ENCODE peak calls at places on chromosomes 4 and X, in six cellular contexts. One of them, this sample, is unnamed.
A peak's percentile ranks its signal among the peaks of the same experiment; 100 is the strongest.

GRCh38 chr4:105698607-105699006 is 9.9 kb downstream of the INTS12 start:
- DNase-seq in activated T-helper 1 cell treated with Interleukin-2 at 50 U/mL for 16 hours: no peak
- DNase-seq in GM12892: no peak
- DNase-seq in stimulated activated CD4-positive, alpha-beta T cell treated with anti-CD3 and anti-CD28 coated beads, Interleukin-4, amount 100 ng/mL, for 24 hours: no peak
- DNase-seq in ovary: no peak
- DNase-seq in iPS DF 6.9: no peak
- DNase-seq in this sample: no peak

GRCh38 chr4:182212211-182212761 is 30.9 kb upstream of the TENM3 start:
- DNase-seq in iPS DF 6.9: no peak
- DNase-seq in activated T-helper 1 cell treated with Interleukin-2 at 50 U/mL for 16 hours: no peak
- DNase-seq in ovary: no peak
- DNase-seq in GM12892: no peak
- DNase-seq in stimulated activated CD4-positive, alpha-beta T cell treated with anti-CD3 and anti-CD28 coated beads, Interleukin-4, amount 100 ng/mL, for 24 hours: no peak
- DNase-seq in this sample: no peak

GRCh38 chr4:67871867-67872266 is 11.9 kb downstream of the TMPRSS11D start:
- DNase-seq in ovary: no peak
- DNase-seq in activated T-helper 1 cell treated with Interleukin-2 at 50 U/mL for 16 hours: no peak
- DNase-seq in stimulated activated CD4-positive, alpha-beta T cell treated with anti-CD3 and anti-CD28 coated beads, Interleukin-4, amount 100 ng/mL, for 24 hours: no peak
- DNase-seq in iPS DF 6.9: no peak
- DNase-seq in GM12892: no peak
- DNase-seq in this sample: no peak

GRCh38 chr4:56637154-56637553 is 43.9 kb downstream of the HOPX start:
- DNase-seq in stimulated activated CD4-positive, alpha-beta T cell treated with anti-CD3 and anti-CD28 coated beads, Interleukin-4, amount 100 ng/mL, for 24 hours: no peak
- DNase-seq in iPS DF 6.9: no peak
- DNase-seq in ovary: no peak
- DNase-seq in GM12892: no peak
- DNase-seq in activated T-helper 1 cell treated with Interleukin-2 at 50 U/mL for 16 hours: no peak
- DNase-seq in this sample: no peak

GRCh38 chr4:41940834-41941233 is 5.6 kb downstream of the TMEM33 start:
- DNase-seq in activated T-helper 1 cell treated with Interleukin-2 at 50 U/mL for 16 hours: no peak
- DNase-seq in ovary: no peak
- DNase-seq in iPS DF 6.9: no peak
- DNase-seq in GM12892: no peak
- DNase-seq in stimulated activated CD4-positive, alpha-beta T cell treated with anti-CD3 and anti-CD28 coated beads, Interleukin-4, amount 100 ng/mL, for 24 hours: no peak
- DNase-seq in this sample: no peak

GRCh38 chr4:12645732-12646131 is 838.4 kb downstream of the RAB28 start:
- DNase-seq in activated T-helper 1 cell treated with Interleukin-2 at 50 U/mL for 16 hours: no peak
- DNase-seq in GM12892: no peak
- DNase-seq in stimulated activated CD4-positive, alpha-beta T cell treated with anti-CD3 and anti-CD28 coated beads, Interleukin-4, amount 100 ng/mL, for 24 hours: no peak
- DNase-seq in iPS DF 6.9: no peak
- DNase-seq in ovary: no peak
- DNase-seq in this sample: no peak

GRCh38 chr4:67006791-67007190 is 538.5 kb downstream of the CENPC start:
- DNase-seq in stimulated activated CD4-positive, alpha-beta T cell treated with anti-CD3 and anti-CD28 coated beads, Interleukin-4, amount 100 ng/mL, for 24 hours: no peak
- DNase-seq in iPS DF 6.9: no peak
- DNase-seq in GM12892: no peak
- DNase-seq in ovary: no peak
- DNase-seq in activated T-helper 1 cell treated with Interleukin-2 at 50 U/mL for 16 hours: no peak
- DNase-seq in this sample: no peak

GRCh38 chr4:108751321-108751720 is 11.5 kb downstream of the ETNPPL start:
- DNase-seq in GM12892: no peak
- DNase-seq in stimulated activated CD4-positive, alpha-beta T cell treated with anti-CD3 and anti-CD28 coated beads, Interleukin-4, amount 100 ng/mL, for 24 hours: no peak
- DNase-seq in ovary: no peak
- DNase-seq in activated T-helper 1 cell treated with Interleukin-2 at 50 U/mL for 16 hours: no peak
- DNase-seq in iPS DF 6.9: no peak
- DNase-seq in this sample: no peak

GRCh38 chr4:183142566-183143545 is 43.8 kb downstream of the WWC2 start:
- DNase-seq in iPS DF 6.9: no peak
- DNase-seq in activated T-helper 1 cell treated with Interleukin-2 at 50 U/mL for 16 hours: no peak
- DNase-seq in GM12892: no peak
- DNase-seq in stimulated activated CD4-positive, alpha-beta T cell treated with anti-CD3 and anti-CD28 coated beads, Interleukin-4, amount 100 ng/mL, for 24 hours: no peak
- DNase-seq in ovary: no peak
- DNase-seq in this sample: no peak

GRCh38 chrX:150880808-150881165 is 17.7 kb downstream of the CD99L2 start:
- DNase-seq in stimulated activated CD4-positive, alpha-beta T cell treated with anti-CD3 and anti-CD28 coated beads, Interleukin-4, amount 100 ng/mL, for 24 hours: no peak
- DNase-seq in ovary: no peak
- DNase-seq in iPS DF 6.9: no peak
- DNase-seq in activated T-helper 1 cell treated with Interleukin-2 at 50 U/mL for 16 hours: no peak
- DNase-seq in GM12892: no peak
- DNase-seq in this sample: no peak

GRCh38 chr4:169314906-169315305 is 44.1 kb upstream of the SH3RF1 start:
- DNase-seq in stimulated activated CD4-positive, alpha-beta T cell treated with anti-CD3 and anti-CD28 coated beads, Interleukin-4, amount 100 ng/mL, for 24 hours: no peak
- DNase-seq in GM12892: no peak
- DNase-seq in iPS DF 6.9: no peak
- DNase-seq in ovary: peak; percentile 86
- DNase-seq in activated T-helper 1 cell treated with Interleukin-2 at 50 U/mL for 16 hours: no peak
- DNase-seq in this sample: no peak

GRCh38 chr4:113080050-113080449 is 30.6 kb downstream of the ANK2 start:
- DNase-seq in activated T-helper 1 cell treated with Interleukin-2 at 50 U/mL for 16 hours: no peak
- DNase-seq in stimulated activated CD4-positive, alpha-beta T cell treated with anti-CD3 and anti-CD28 coated beads, Interleukin-4, amount 100 ng/mL, for 24 hours: no peak
- DNase-seq in iPS DF 6.9: no peak
- DNase-seq in ovary: no peak
- DNase-seq in GM12892: no peak
- DNase-seq in this sample: no peak

GRCh38 chrX:104253567-104254441 is 929 bp downstream of the ESX1 start:
- DNase-seq in stimulated activated CD4-positive, alpha-beta T cell treated with anti-CD3 and anti-CD28 coated beads, Interleukin-4, amount 100 ng/mL, for 24 hours: no peak
- DNase-seq in ovary: no peak
- DNase-seq in GM12892: no peak
- DNase-seq in activated T-helper 1 cell treated with Interleukin-2 at 50 U/mL for 16 hours: no peak
- DNase-seq in iPS DF 6.9: no peak
- DNase-seq in this sample: no peak

GRCh38 chr4:73750730-73751129 is 10.4 kb downstream of the CXCL8 start:
- DNase-seq in GM12892: no peak
- DNase-seq in stimulated activated CD4-positive, alpha-beta T cell treated with anti-CD3 and anti-CD28 coated beads, Interleukin-4, amount 100 ng/mL, for 24 hours: no peak
- DNase-seq in ovary: no peak
- DNase-seq in activated T-helper 1 cell treated with Interleukin-2 at 50 U/mL for 16 hours: no peak
- DNase-seq in iPS DF 6.9: no peak
- DNase-seq in this sample: no peak

GRCh38 chr4:162837241-162837640 is 329.4 kb downstream of the NAF1 start:
- DNase-seq in ovary: no peak
- DNase-seq in iPS DF 6.9: no peak
- DNase-seq in activated T-helper 1 cell treated with Interleukin-2 at 50 U/mL for 16 hours: no peak
- DNase-seq in stimulated activated CD4-positive, alpha-beta T cell treated with anti-CD3 and anti-CD28 coated beads, Interleukin-4, amount 100 ng/mL, for 24 hours: no peak
- DNase-seq in GM12892: no peak
- DNase-seq in this sample: no peak

GRCh38 chr4:40238700-40239548 is 42.1 kb downstream of the RHOH start:
- DNase-seq in GM12892: no peak
- DNase-seq in ovary: no peak
- DNase-seq in iPS DF 6.9: no peak
- DNase-seq in activated T-helper 1 cell treated with Interleukin-2 at 50 U/mL for 16 hours: peak; percentile 65
- DNase-seq in stimulated activated CD4-positive, alpha-beta T cell treated with anti-CD3 and anti-CD28 coated beads, Interleukin-4, amount 100 ng/mL, for 24 hours: peak; percentile 78
- DNase-seq in this sample: peak; percentile 77

GRCh38 chrX:129534816-129535578 is 5.1 kb upstream of the OCRL start:
- DNase-seq in stimulated activated CD4-positive, alpha-beta T cell treated with anti-CD3 and anti-CD28 coated beads, Interleukin-4, amount 100 ng/mL, for 24 hours: no peak
- DNase-seq in activated T-helper 1 cell treated with Interleukin-2 at 50 U/mL for 16 hours: no peak
- DNase-seq in iPS DF 6.9: no peak
- DNase-seq in GM12892: no peak
- DNase-seq in ovary: no peak
- DNase-seq in this sample: no peak

GRCh38 chr4:185700048-185700447 is 111.9 kb downstream of the SORBS2 start:
- DNase-seq in iPS DF 6.9: no peak
- DNase-seq in stimulated activated CD4-positive, alpha-beta T cell treated with anti-CD3 and anti-CD28 coated beads, Interleukin-4, amount 100 ng/mL, for 24 hours: no peak
- DNase-seq in activated T-helper 1 cell treated with Interleukin-2 at 50 U/mL for 16 hours: no peak
- DNase-seq in ovary: no peak
- DNase-seq in GM12892: no peak
- DNase-seq in this sample: no peak

GRCh38 chrX:44244008-44244407 is 99.5 kb downstream of the EFHC2 start:
- DNase-seq in stimulated activated CD4-positive, alpha-beta T cell treated with anti-CD3 and anti-CD28 coated beads, Interleukin-4, amount 100 ng/mL, for 24 hours: no peak
- DNase-seq in iPS DF 6.9: no peak
- DNase-seq in activated T-helper 1 cell treated with Interleukin-2 at 50 U/mL for 16 hours: no peak
- DNase-seq in GM12892: no peak
- DNase-seq in ovary: no peak
- DNase-seq in this sample: no peak

GRCh38 chr4:3573131-3573530 is 40.9 kb upstream of the LRPAP1 start:
- DNase-seq in stimulated activated CD4-positive, alpha-beta T cell treated with anti-CD3 and anti-CD28 coated beads, Interleukin-4, amount 100 ng/mL, for 24 hours: no peak
- DNase-seq in activated T-helper 1 cell treated with Interleukin-2 at 50 U/mL for 16 hours: no peak
- DNase-seq in GM12892: no peak
- DNase-seq in ovary: no peak
- DNase-seq in iPS DF 6.9: no peak
- DNase-seq in this sample: no peak

GRCh38 chr4:176123710-176124407 is 58.2 kb downstream of the WDR17 start:
- DNase-seq in GM12892: peak; percentile 5
- DNase-seq in activated T-helper 1 cell treated with Interleukin-2 at 50 U/mL for 16 hours: no peak
- DNase-seq in ovary: no peak
- DNase-seq in stimulated activated CD4-positive, alpha-beta T cell treated with anti-CD3 and anti-CD28 coated beads, Interleukin-4, amount 100 ng/mL, for 24 hours: no peak
- DNase-seq in iPS DF 6.9: peak; percentile 25
- DNase-seq in this sample: no peak

GRCh38 chr4:13968723-13969122 is 341.2 kb upstream of the BOD1L1 start:
- DNase-seq in activated T-helper 1 cell treated with Interleukin-2 at 50 U/mL for 16 hours: no peak
- DNase-seq in ovary: no peak
- DNase-seq in GM12892: no peak
- DNase-seq in stimulated activated CD4-positive, alpha-beta T cell treated with anti-CD3 and anti-CD28 coated beads, Interleukin-4, amount 100 ng/mL, for 24 hours: no peak
- DNase-seq in iPS DF 6.9: no peak
- DNase-seq in this sample: no peak

GRCh38 chr4:336099-336892 is 1.3 kb upstream of the ZNF141 start:
- DNase-seq in ovary: peak; percentile 72
- DNase-seq in iPS DF 6.9: no peak
- DNase-seq in GM12892: peak; percentile 40
- DNase-seq in activated T-helper 1 cell treated with Interleukin-2 at 50 U/mL for 16 hours: peak; percentile 0
- DNase-seq in stimulated activated CD4-positive, alpha-beta T cell treated with anti-CD3 and anti-CD28 coated beads, Interleukin-4, amount 100 ng/mL, for 24 hours: no peak
- DNase-seq in this sample: no peak

GRCh38 chrX:82335772-82336171 is 1133.9 kb downstream of the SH3BGRL start:
- DNase-seq in GM12892: no peak
- DNase-seq in ovary: no peak
- DNase-seq in stimulated activated CD4-positive, alpha-beta T cell treated with anti-CD3 and anti-CD28 coated beads, Interleukin-4, amount 100 ng/mL, for 24 hours: no peak
- DNase-seq in iPS DF 6.9: no peak
- DNase-seq in activated T-helper 1 cell treated with Interleukin-2 at 50 U/mL for 16 hours: no peak
- DNase-seq in this sample: no peak

GRCh38 chrX:30865020-30865419 is 24.0 kb downstream of the TAB3 start:
- DNase-seq in activated T-helper 1 cell treated with Interleukin-2 at 50 U/mL for 16 hours: no peak
- DNase-seq in ovary: no peak
- DNase-seq in iPS DF 6.9: no peak
- DNase-seq in GM12892: no peak
- DNase-seq in stimulated activated CD4-positive, alpha-beta T cell treated with anti-CD3 and anti-CD28 coated beads, Interleukin-4, amount 100 ng/mL, for 24 hours: no peak
- DNase-seq in this sample: peak; percentile 0

GRCh38 chr4:73664470-73664869 is 44.2 kb upstream of the RASSF6 start:
- DNase-seq in activated T-helper 1 cell treated with Interleukin-2 at 50 U/mL for 16 hours: no peak
- DNase-seq in iPS DF 6.9: no peak
- DNase-seq in GM12892: no peak
- DNase-seq in ovary: no peak
- DNase-seq in stimulated activated CD4-positive, alpha-beta T cell treated with anti-CD3 and anti-CD28 coated beads, Interleukin-4, amount 100 ng/mL, for 24 hours: no peak
- DNase-seq in this sample: no peak

GRCh38 chr4:92333056-92333455 is 29.3 kb downstream of the GRID2 start:
- DNase-seq in iPS DF 6.9: no peak
- DNase-seq in ovary: no peak
- DNase-seq in stimulated activated CD4-positive, alpha-beta T cell treated with anti-CD3 and anti-CD28 coated beads, Interleukin-4, amount 100 ng/mL, for 24 hours: no peak
- DNase-seq in activated T-helper 1 cell treated with Interleukin-2 at 50 U/mL for 16 hours: no peak
- DNase-seq in GM12892: no peak
- DNase-seq in this sample: no peak